ENCODE peak calls at places on chromosomes 7 and 10, in seven cellular contexts. E, F, W, J, U, N and G are unnamed samples.

GRCh38 chr10:14952851-14953451 is 945 bp downstream of the DCLRE1C start:
- DNase-seq in N (no peak), E (peak), J (peak), F (no peak), W (no peak), U (no peak), G (no peak)

GRCh38 chr7:80145780-80146422 is 11.3 kb downstream of the GNAI1 start:
- DNase-seq in E (no peak), W (no peak), U (no peak), N (no peak), J (no peak), F (no peak), G (no peak)

GRCh38 chr10:71604324-71605018 is 115.1 kb downstream of the C10orf105 start:
- DNase-seq in W (no peak), N (no peak), F (no peak), J (no peak), U (no peak), E (no peak), G (no peak)

GRCh38 chr10:20302033-20302432 is 485.8 kb downstream of the PLXDC2 start:
- DNase-seq in J (no peak), N (no peak), U (no peak), F (no peak), W (no peak), E (no peak), G (no peak)

GRCh38 chr7:23712368-23713284 is 2.6 kb downstream of the STK31 start:
- DNase-seq in F (no peak), U (peak), J (peak), W (peak), N (peak), E (peak), G (peak)

GRCh38 chr10:72200883-72201282 is 14.9 kb upstream of the ANAPC16 start:
- DNase-seq in F (no peak), N (no peak), J (no peak), U (no peak), W (no peak), E (no peak), G (no peak)

GRCh38 chr10:85039311-85039710 is 710.9 kb downstream of the CCSER2 start:
- DNase-seq in J (no peak), W (no peak), E (no peak), U (no peak), N (no peak), F (no peak), G (no peak)

GRCh38 chr7:69787736-69788431 is 189.6 kb downstream of the AUTS2 start:
- DNase-seq in F (no peak), J (no peak), W (no peak), E (no peak), U (no peak), N (no peak), G (no peak)

GRCh38 chr10:96124230-96125141 is 5.6 kb upstream of the ZNF518A start:
- DNase-seq in F (peak), E (peak), J (peak), U (peak), W (peak), N (no peak), G (peak)

GRCh38 chr7:101018271-101019167 is 1.4 kb upstream of the MUC17 start:
- DNase-seq in W (no peak), N (no peak), F (no peak), U (no peak), J (peak), E (no peak), G (no peak)

GRCh38 chr10:17029581-17030271 is 99.9 kb downstream of the CUBN start:
- DNase-seq in W (peak), J (peak), U (peak), N (no peak), E (peak), F (no peak), G (no peak)

GRCh38 chr7:111770116-111770515 is 207.8 kb upstream of the IMMP2L start:
- DNase-seq in N (no peak), F (no peak), E (no peak), J (no peak), W (no peak), U (no peak), G (no peak)

GRCh38 chr10:108980869-108981268 is 942.4 kb downstream of the XPNPEP1 start:
- DNase-seq in W (no peak), E (peak), N (no peak), J (no peak), F (no peak), U (no peak), G (no peak)

GRCh38 chr10:61628875-61629513 is 33.7 kb upstream of the CABCOCO1 start:
- DNase-seq in W (no peak), J (no peak), F (no peak), E (no peak), N (no peak), U (peak), G (peak)

GRCh38 chr7:1693419-1693990 is 23.4 kb downstream of the ELFN1 start:
- DNase-seq in W (no peak), J (no peak), N (no peak), E (peak), F (no peak), U (no peak), G (no peak)

GRCh38 chr7:70068531-70068930 is 470.3 kb downstream of the AUTS2 start:
- DNase-seq in U (no peak), W (no peak), N (no peak), E (no peak), J (no peak), F (no peak), G (no peak)

GRCh38 chr10:78700413-78700812 is 368.4 kb upstream of the ZMIZ1 start:
- DNase-seq in W (no peak), J (no peak), N (no peak), U (no peak), F (no peak), E (no peak), G (no peak)

GRCh38 chr10:59606551-59606961 is 103.1 kb downstream of the SLC16A9 start:
- DNase-seq in N (no peak), W (no peak), J (no peak), E (peak), F (no peak), U (no peak), G (no peak)

GRCh38 chr10:15718495-15719061 is 1.1 kb downstream of the ITGA8 start:
- DNase-seq in J (no peak), F (no peak), U (no peak), W (no peak), N (no peak), E (no peak), G (no peak)

GRCh38 chr10:30359373-30360206 is 10.5 kb upstream of the MTPAP start:
- DNase-seq in W (peak), U (peak), J (peak), N (peak), F (peak), E (peak), G (peak)

GRCh38 chr10:73506491-73506890 is 10.7 kb upstream of the PPP3CB start:
- DNase-seq in N (no peak), W (no peak), U (no peak), E (no peak), F (no peak), J (no peak), G (no peak)

GRCh38 chr10:101817542-101818118 is 614 bp downstream of the OGA start:
- DNase-seq in J (peak), N (no peak), U (no peak), E (peak), F (no peak), W (peak), G (peak)

GRCh38 chr10:74365109-74365508 is 214.1 kb downstream of the ADK start:
- DNase-seq in W (no peak), U (no peak), E (no peak), N (no peak), F (no peak), J (no peak), G (no peak)

GRCh38 chr10:86960003-86960862 is 1.8 kb downstream of the SNCG start:
- DNase-seq in E (peak), J (peak), W (peak), N (peak), F (no peak), U (peak), G (peak)

GRCh38 chr7:144670251-144670650 is 165.6 kb downstream of the TPK1 start:
- DNase-seq in W (peak), E (no peak), J (no peak), U (no peak), F (no peak), N (no peak), G (peak)

DNA sequence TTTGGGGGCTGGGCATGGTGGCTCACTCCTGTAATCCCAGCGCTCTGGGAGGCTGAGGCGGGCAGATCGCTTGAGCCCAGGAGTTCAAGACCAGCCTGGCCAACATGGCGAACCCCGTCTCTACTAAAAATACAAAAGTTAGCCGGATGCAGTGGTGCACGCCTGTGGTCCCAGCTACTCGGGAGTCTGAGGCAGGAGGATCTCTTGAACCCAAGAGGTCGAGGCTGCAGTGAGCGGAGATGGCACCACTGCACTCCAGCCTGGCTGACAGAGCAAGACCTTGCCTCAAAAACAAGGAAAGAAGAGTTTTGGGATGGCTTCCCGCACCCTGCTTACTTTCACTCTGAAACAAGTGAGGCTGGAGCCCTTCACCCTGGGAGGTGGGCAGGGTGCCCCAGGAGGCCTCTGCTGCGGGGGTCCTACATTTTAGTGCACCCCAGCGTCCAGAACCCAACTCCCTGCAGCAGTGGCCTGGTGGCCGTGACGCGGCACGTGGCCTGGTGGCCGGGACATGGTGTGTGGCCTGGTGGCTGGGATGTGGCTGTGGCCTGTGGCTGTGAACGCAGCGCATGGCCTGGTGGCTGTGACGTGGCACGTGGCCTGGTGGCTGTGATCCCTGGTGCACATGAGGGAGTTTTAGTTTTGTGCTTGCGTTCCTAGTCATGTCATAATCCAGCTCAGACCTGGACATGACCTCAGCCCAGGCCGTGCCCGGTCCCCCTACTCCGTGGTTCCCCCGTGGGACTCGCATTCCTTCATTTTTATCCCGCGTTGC is 9.3 kb downstream of the KNDC1 start:
- DNase-seq in J (no peak), U (no peak), W (no peak), N (no peak), F (no peak), E (no peak), G (no peak)
- TF ChIP-seq JUND in J (no peak), U (no peak), W (no peak), N (no peak), F (no peak), E (no peak), G (no peak)

GRCh38 chr7:43572516-43573049 is 10.3 kb upstream of the STK17A start:
- DNase-seq in N (no peak), J (peak), W (peak), U (no peak), E (no peak), F (no peak), G (no peak)
- TF ChIP-seq JUND in N (no peak), J (peak), W (no peak), U (no peak), E (peak), F (no peak), G (no peak)

DNA sequence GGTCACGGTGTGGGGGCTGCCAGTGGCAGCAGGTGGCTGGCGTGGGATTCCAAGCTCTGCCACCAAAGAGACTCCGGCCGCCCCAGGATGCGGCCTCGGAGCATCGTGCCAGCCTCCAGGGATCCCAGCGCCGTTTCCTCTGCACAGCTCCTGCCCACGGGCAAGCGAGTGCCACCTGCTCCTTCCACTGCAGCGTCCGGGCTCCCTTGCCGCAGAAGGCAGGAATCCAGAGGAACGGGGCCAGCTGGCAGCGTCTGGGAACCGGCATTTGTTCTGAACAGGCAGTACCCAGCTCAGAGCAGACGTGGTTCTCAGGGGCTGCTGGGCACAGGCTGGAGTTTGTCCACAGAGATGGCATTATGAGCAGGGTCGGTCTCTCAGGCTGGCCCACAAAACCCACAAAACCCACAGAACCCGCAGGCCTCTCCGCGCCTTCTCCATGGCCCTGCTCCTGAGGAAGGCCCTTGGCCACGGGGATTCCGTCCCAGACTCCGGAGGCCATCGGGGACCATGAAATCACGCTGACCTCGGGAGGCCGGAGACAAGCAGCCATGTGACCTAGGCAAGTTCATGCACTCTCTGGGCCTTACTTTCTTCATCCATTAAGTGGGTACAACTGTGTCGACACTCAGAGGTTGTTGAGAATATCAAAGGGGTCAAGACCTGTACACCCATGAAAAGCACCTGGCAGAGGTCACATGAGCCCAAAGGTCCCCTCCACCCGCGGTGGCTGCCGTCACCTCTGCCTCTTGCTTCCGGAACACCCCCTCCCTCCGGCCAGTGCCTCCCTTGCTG is 72.1 kb upstream of the TNRC18 start:
- DNase-seq in W (no peak), N (no peak), E (no peak), F (no peak), U (no peak), J (no peak), G (peak)
- TF ChIP-seq JUND in W (no peak), N (no peak), E (no peak), F (no peak), U (no peak), J (no peak), G (no peak)

GRCh38 chr7:54869513-54869912 is 110.5 kb upstream of the SEC61G start:
- DNase-seq in U (no peak), N (no peak), F (no peak), J (no peak), W (no peak), E (no peak), G (no peak)

GRCh38 chr7:54860843-54861242 is 101.8 kb upstream of the SEC61G start:
- DNase-seq in E (no peak), U (no peak), F (no peak), J (no peak), N (no peak), W (no peak), G (no peak)

GRCh38 chr7:54860003-54860775 is 101.2 kb upstream of the SEC61G start:
- DNase-seq in W (no peak), F (no peak), N (no peak), U (no peak), E (no peak), J (no peak), G (no peak)

GRCh38 chr7:54859545-54859944 is 100.5 kb upstream of the SEC61G start:
- DNase-seq in N (no peak), F (no peak), U (no peak), W (no peak), E (no peak), J (no peak), G (no peak)

DNA sequence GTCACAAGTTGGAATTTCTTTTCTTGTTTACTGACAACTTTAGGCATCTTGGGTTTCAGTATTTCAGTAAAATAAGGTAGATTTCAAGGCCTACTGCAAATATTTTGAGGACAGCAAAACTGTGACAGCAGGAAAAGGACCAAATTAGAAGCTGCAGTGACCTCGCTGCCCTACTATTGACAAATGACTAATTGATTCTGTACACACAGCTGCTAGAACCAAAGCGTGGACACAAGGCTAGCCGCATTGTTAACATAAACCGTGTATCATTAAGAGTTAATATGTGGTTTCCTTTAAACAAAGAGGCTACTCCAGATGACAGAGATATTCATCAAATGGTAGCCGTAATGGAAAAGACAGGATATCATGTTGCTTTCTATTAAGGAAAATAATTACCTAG is 105.7 kb upstream of the SEC61G start:
- DNase-seq in J (no peak), U (peak), F (no peak), E (no peak), N (no peak), W (no peak), G (no peak)
- TF ChIP-seq JUND in J (no peak), U (peak), F (no peak), E (no peak), N (no peak), W (no peak), G (no peak)